ENCODE peak calls at places on chromosomes 13 and 19, in nine cellular contexts. M, E, T, I, L, Q, G, P and C are unnamed samples.

GRCh38 chr19:21569497-21569870 is 64.1 kb downstream of the ZNF429 start:
- DNase-seq in M (no peak), E (no peak), T (no peak), I (peak; percentile 63), L (no peak), Q (no peak), G (peak; percentile 32), P (no peak), C (no peak)

GRCh38 chr19:17114414-17114831 is 38.8 kb downstream of the MYO9B start:
- DNase-seq in M (no peak), E (peak; percentile 37), T (no peak), I (peak; percentile 81), L (no peak), Q (no peak), G (no peak), P (no peak), C (no peak)

GRCh38 chr19:39409886-39410619 is 2.4 kb upstream of the PLEKHG2 start:
- DNase-seq in M (peak; percentile 95), E (peak; percentile 76), T (no peak), I (peak; percentile 81), L (peak; percentile 43), Q (peak; percentile 25), G (peak; percentile 85), P (peak; percentile 73), C (no peak)

GRCh38 chr13:28052945-28053344 is 47.4 kb downstream of the FLT3 start:
- DNase-seq in M (no peak), E (no peak), T (no peak), I (no peak), L (no peak), Q (no peak), G (no peak), P (no peak), C (no peak)

GRCh38 chr13:97434417-97435296 is 688 bp downstream of the RAP2A start:
- DNase-seq in M (no peak), E (peak; percentile 37), T (no peak), I (peak; percentile 37), L (no peak), Q (no peak), G (peak; percentile 43), P (peak; percentile 22), C (no peak)

GRCh38 chr13:27354379-27354778 is 70.0 kb upstream of the GTF3A start:
- DNase-seq in M (no peak), E (no peak), T (no peak), I (no peak), L (no peak), Q (no peak), G (no peak), P (no peak), C (no peak)

GRCh38 chr19:2446390-2446789 is 10.4 kb downstream of the LMNB2 start:
- DNase-seq in M (peak; percentile 83), E (no peak), T (no peak), I (no peak), L (no peak), Q (no peak), G (no peak), P (no peak), C (no peak)

GRCh38 chr13:113935081-113935511 is 38.8 kb downstream of the C13orf46 start:
- DNase-seq in M (peak; percentile 64), E (no peak), T (no peak), I (no peak), L (no peak), Q (no peak), G (no peak), P (peak; percentile 37), C (no peak)

GRCh38 chr13:78323848-78324247 is 279.5 kb downstream of the POU4F1 start:
- DNase-seq in M (no peak), E (no peak), T (no peak), I (no peak), L (no peak), Q (no peak), G (no peak), P (no peak), C (no peak)

GRCh38 chr19:51743405-51743804 is 8.3 kb downstream of the FPR1 start:
- DNase-seq in M (no peak), E (no peak), T (no peak), I (no peak), L (no peak), Q (no peak), G (no peak), P (no peak), C (no peak)

DNA sequence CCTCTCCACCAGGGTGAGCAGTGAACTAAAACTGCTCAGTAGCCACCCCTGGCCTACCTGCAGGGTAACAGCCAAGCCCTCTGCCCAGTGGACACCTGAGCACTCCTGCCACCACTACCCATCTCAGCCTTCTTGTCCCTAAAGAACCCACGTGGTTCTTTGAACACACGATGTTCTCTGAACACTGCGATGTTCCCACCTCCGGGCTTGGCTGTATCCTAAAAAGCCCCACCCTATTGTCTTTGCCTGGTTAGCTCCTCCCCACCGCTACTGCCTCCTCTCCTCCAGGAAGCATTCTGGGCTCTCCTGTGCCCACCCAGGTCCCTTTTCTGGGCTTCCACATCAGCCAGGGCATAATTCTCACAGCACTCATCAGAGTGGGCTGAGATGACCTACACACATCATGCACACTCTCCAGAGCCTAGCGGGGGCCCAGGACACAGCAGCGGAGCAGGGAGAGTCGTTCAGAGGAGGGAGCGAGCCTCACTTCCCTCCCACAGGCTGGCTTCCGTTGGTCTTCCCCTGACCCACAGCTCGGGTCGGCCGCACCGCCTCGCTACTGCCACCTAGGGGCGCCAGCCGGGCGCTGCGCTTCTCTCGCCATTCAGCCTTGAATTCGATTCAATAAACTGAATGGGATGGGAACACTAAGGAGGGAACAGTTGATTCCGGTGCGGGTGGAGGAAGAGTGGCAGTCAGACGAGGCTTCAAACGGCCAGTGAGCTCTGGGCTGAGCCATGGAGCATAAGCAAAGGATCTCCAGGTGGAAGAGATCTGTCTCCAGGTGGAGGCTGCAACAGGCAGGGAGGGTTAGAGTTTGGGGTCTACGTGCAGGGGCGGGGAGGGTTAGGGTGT is 3.2 kb downstream of the ELAVL1 start:
- DNase-seq in M (peak; percentile 97), E (peak; percentile 85), T (no peak), I (peak; percentile 70), L (peak; percentile 80), Q (peak; percentile 75), G (peak; percentile 87), P (peak; percentile 89), C (peak; percentile 43)
- TF ChIP-seq POLR2AphosphoS5 in M (peak; percentile 86), E (no peak), T (no peak), I (no peak), L (no peak), Q (no peak), G (no peak), P (no peak), C (no peak)

DNA sequence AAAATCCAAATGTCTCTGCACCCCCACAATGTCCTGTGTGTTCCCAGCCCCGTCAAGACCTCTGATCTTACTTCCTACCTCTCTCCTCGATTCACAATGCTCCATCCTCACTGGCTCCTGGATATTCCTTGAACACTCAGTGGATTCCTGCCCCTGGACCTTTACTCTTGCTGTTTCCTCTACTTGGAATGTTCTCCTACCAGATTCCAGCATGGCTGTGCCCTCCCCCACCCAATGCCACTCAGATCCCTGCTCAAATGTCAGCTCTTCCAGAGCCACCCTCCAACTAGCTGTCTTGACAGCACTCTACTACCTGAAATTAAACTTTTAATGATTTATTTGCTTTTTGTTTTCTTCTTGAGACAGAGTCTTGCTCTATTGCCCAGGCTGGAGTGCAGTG is 107.4 kb downstream of the KLF5 start:
- DNase-seq in M (no peak), E (no peak), T (no peak), I (no peak), L (no peak), Q (no peak), G (no peak), P (no peak), C (no peak)
- H3K9me3 ChIP-seq in M (no peaks in the 10 kb centered on the region), E (no peaks in the 10 kb centered on the region), T (no peaks in the 10 kb centered on the region), I (no peaks in the 10 kb centered on the region), L (no peaks in the 10 kb centered on the region), Q (no peaks in the 10 kb centered on the region), G (no peaks in the 10 kb centered on the region), P (no peaks in the 10 kb centered on the region), C (no peaks in the 10 kb centered on the region)

GRCh38 chr19:13092608-13093260 is 9.9 kb downstream of the LYL1 start:
- DNase-seq in M (no peak), E (no peak), T (no peak), I (no peak), L (no peak), Q (peak; percentile 13), G (no peak), P (no peak), C (no peak)

GRCh38 chr19:13094771-13095392 is 7.8 kb downstream of the LYL1 start:
- DNase-seq in M (peak; percentile 92), E (no peak), T (no peak), I (no peak), L (peak; percentile 49), Q (no peak), G (no peak), P (peak; percentile 60), C (no peak)

GRCh38 chr19:13095393-13095784 is 7.3 kb downstream of the LYL1 start:
- DNase-seq in M (peak; percentile 94), E (no peak), T (no peak), I (no peak), L (no peak), Q (no peak), G (no peak), P (no peak), C (no peak)

GRCh38 chr19:13093407-13094284 is 9.0 kb downstream of the LYL1 start:
- DNase-seq in M (peak; percentile 96), E (peak; percentile 83), T (peak; percentile 81), I (peak; percentile 80), L (peak; percentile 85), Q (peak; percentile 76), G (peak; percentile 86), P (peak; percentile 92), C (no peak)

DNA sequence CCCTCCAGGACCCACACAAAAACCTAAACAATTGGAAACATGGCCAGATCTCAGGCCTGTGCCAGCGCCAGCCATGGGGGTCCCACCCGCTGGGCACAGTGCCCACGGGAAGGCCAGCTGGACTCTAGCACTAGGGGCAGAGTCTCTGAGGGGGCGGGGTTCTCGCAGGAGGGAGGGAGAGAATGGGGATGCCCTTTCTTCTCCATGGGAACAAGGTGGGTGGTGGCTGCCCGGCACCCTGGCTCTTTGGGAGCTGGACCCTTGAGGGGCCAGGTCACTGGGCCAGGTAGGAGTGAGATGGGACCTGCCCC is 8.4 kb downstream of the LYL1 start:
- DNase-seq in M (peak; percentile 85), E (no peak), T (no peak), I (no peak), L (no peak), Q (no peak), G (no peak), P (peak; percentile 87), C (no peak)
- H3K4me3 ChIP-seq in M (peak overlapping the region; percentile 88), E (no peak overlapping the region), T (peak overlapping the region; percentile 30), I (no peak overlapping the region), L (no peak overlapping the region), Q (no peak overlapping the region), G (no peak overlapping the region), P (no peak overlapping the region), C (no peak overlapping the region)

DNA sequence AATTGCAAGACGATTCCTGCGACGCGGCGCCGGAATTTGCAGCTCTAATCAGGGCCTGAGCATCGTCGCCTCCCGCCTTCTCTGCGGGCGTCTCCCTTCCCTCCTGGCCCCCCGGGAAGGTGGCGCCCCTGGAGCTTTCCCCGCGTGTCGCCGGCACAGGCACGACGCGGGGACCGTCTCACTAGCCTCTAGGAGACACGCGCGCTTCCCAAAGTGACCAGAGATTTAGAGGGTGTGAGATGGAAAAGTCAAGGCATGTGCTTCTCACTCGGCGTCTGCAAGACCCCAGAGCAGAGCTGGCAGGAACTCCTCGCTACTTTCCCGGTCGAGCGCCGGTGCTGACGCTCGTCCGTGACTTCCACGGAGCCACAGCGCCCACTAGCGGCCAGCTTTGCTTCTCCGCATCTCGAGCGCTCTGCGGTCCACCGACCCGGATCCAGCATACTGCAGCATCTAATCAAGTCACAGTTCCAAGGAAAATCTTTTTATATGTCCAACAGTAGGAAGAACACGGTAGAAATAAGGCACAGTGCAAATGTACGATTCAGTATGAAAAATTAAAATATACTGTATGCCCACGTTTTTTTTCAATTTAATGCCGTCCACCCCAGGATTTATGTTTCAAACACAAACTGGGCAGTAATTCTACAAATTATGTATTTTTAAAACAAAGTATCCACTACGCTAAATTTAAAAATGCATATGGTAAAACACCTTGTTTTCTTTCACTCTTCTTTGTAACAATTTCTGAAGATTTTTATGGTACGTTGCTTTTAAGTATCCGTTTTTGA is 977 bp upstream of the EFNB2 start:
- DNase-seq in M (peak; percentile 98), E (peak; percentile 93), T (peak; percentile 44), I (peak; percentile 67), L (peak; percentile 62), Q (peak; percentile 47), G (peak; percentile 93), P (peak; percentile 81), C (peak; percentile 38)
- TF ChIP-seq POLR2AphosphoS5 in M (peak; percentile 84), E (peak; percentile 31), T (peak; percentile 33), I (peak; percentile 17), L (no peak), Q (no peak), G (no peak), P (no peak), C (no peak)